ENCODE peak calls at places on chromosome 10, in five cellular contexts. Z is pancreas, P is PC-3, B is ovary, T is heart right ventricle. X is an unnamed sample.

GRCh38 chr10:101453791-101454718 is 100.1 kb downstream of the BTRC start:
- DNase-seq in Z (no peak), P (peak), B (no peak), T (no peak), X (no peak)

GRCh38 chr10:93352638-93353383 is 129.3 kb downstream of the MYOF start:
- DNase-seq in Z (no peak), P (peak), B (no peak), T (no peak), X (no peak)

GRCh38 chr10:82813856-82814255 is 938.9 kb downstream of the NRG3 start:
- DNase-seq in Z (peak), P (no peak), B (no peak), T (no peak), X (no peak)

GRCh38 chr10:71766717-71767419 is 6.5 kb downstream of the VSIR start:
- DNase-seq in Z (peak), P (peak), B (peak), T (peak), X (peak)

GRCh38 chr10:104614245-104614831 is 26.8 kb upstream of the SORCS3 start:
- DNase-seq in Z (no peak), P (peak), B (no peak), T (no peak), X (no peak)

GRCh38 chr10:99396471-99396870 is 34.0 kb downstream of the GOT1 start:
- DNase-seq in Z (no peak), P (peak), B (no peak), T (no peak), X (no peak)

GRCh38 chr10:34403512-34403911 is 411.6 kb downstream of the PARD3 start:
- DNase-seq in Z (no peak), P (no peak), B (no peak), T (no peak), X (no peak)

GRCh38 chr10:84493951-84494848 is 165.8 kb downstream of the CCSER2 start:
- DNase-seq in Z (no peak), P (peak), B (no peak), T (no peak), X (no peak)

GRCh38 chr10:4474829-4475228 is 351.2 kb upstream of the AKR1E2 start:
- DNase-seq in Z (no peak), P (peak), B (no peak), T (no peak), X (no peak)

GRCh38 chr10:14162626-14163344 is 167.9 kb downstream of the FRMD4A start:
- DNase-seq in Z (no peak), P (no peak), B (no peak), T (no peak), X (no peak)

GRCh38 chr10:127798116-127798515 is 61.1 kb downstream of the FOXI2 start:
- DNase-seq in Z (no peak), P (no peak), B (peak), T (no peak), X (no peak)

GRCh38 chr10:117464176-117464575 is 78.4 kb upstream of the EMX2 start:
- DNase-seq in Z (no peak), P (no peak), B (no peak), T (no peak), X (no peak)

GRCh38 chr10:77036993-77037734 is 600.4 kb downstream of the KCNMA1 start:
- DNase-seq in Z (no peak), P (peak), B (no peak), T (no peak), X (no peak)

GRCh38 chr10:124093076-124093773 is at the start of gene CHST15:
- DNase-seq in Z (peak), P (peak), B (peak), T (peak), X (no peak)

GRCh38 chr10:50367732-50368131 is 116.4 kb upstream of the ASAH2 start:
- DNase-seq in Z (no peak), P (peak), B (no peak), T (no peak), X (no peak)

GRCh38 chr10:77604941-77605351 is 32.7 kb downstream of the KCNMA1 start:
- DNase-seq in Z (no peak), P (peak), B (no peak), T (no peak), X (no peak)

GRCh38 chr10:15879058-15879457 is 18.8 kb upstream of the MINDY3 start:
- DNase-seq in Z (no peak), P (peak), B (no peak), T (no peak), X (no peak)

GRCh38 chr10:11525503-11525902 is 85.9 kb downstream of the USP6NL start:
- DNase-seq in Z (no peak), P (no peak), B (peak), T (peak), X (peak)

GRCh38 chr10:124701038-124701365 is 43.2 kb downstream of the FAM53B start:
- DNase-seq in Z (no peak), P (no peak), B (peak), T (no peak), X (no peak)

GRCh38 chr10:43233601-43234430 is 33.0 kb downstream of the RASGEF1A start:
- DNase-seq in Z (peak), P (no peak), B (peak), T (no peak), X (peak)

GRCh38 chr10:107686095-107686494 is 521.6 kb upstream of the SORCS1 start:
- DNase-seq in Z (no peak), P (no peak), B (no peak), T (no peak), X (no peak)

GRCh38 chr10:78002541-78003284 is 26.6 kb downstream of the POLR3A start:
- DNase-seq in Z (no peak), P (no peak), B (no peak), T (no peak), X (no peak)

GRCh38 chr10:74502963-74503608 is 323.3 kb upstream of the KAT6B start:
- DNase-seq in Z (no peak), P (peak), B (no peak), T (no peak), X (no peak)

GRCh38 chr10:125057158-125058001 is 103.0 kb downstream of the CTBP2 start:
- DNase-seq in Z (no peak), P (no peak), B (peak), T (peak), X (peak)

GRCh38 chr10:24172909-24173308 is 36.0 kb upstream of the KIAA1217 start:
- DNase-seq in Z (no peak), P (no peak), B (no peak), T (no peak), X (no peak)

GRCh38 chr10:25068152-25069058 is 52.0 kb downstream of the THNSL1 start:
- DNase-seq in Z (no peak), P (peak), B (no peak), T (no peak), X (no peak)

GRCh38 chr10:96578022-96578421 is 8.8 kb downstream of the TM9SF3 start:
- DNase-seq in Z (no peak), P (no peak), B (no peak), T (no peak), X (no peak)

GRCh38 chr10:3729397-3729796 is 55.6 kb downstream of the KLF6 start:
- DNase-seq in Z (no peak), P (peak), B (no peak), T (no peak), X (no peak)

GRCh38 chr10:19498348-19499290 is 317.6 kb upstream of the PLXDC2 start:
- DNase-seq in Z (no peak), P (peak), B (no peak), T (no peak), X (peak)

GRCh38 chr10:79221110-79222051 is 125.9 kb upstream of the PPIF start:
- DNase-seq in Z (peak), P (no peak), B (peak), T (peak), X (peak)

GRCh38 chr10:10869592-10869991 is 148.1 kb upstream of the CELF2 start:
- DNase-seq in Z (no peak), P (no peak), B (no peak), T (no peak), X (no peak)

GRCh38 chr10:124830445-124830844 is 28.8 kb downstream of the ABRAXAS2 start:
- DNase-seq in Z (no peak), P (no peak), B (no peak), T (no peak), X (no peak)

GRCh38 chr10:6211341-6212265 is 8.9 kb downstream of the PFKFB3 start:
- DNase-seq in Z (peak), P (no peak), B (peak), T (peak), X (peak)

GRCh38 chr10:99236627-99237309 is 1.1 kb upstream of the HPSE2 start:
- DNase-seq in Z (peak), P (no peak), B (no peak), T (no peak), X (no peak)

GRCh38 chr10:77787440-77787839 is 139.1 kb downstream of the DLG5 start:
- DNase-seq in Z (no peak), P (no peak), B (no peak), T (no peak), X (no peak)

DNA sequence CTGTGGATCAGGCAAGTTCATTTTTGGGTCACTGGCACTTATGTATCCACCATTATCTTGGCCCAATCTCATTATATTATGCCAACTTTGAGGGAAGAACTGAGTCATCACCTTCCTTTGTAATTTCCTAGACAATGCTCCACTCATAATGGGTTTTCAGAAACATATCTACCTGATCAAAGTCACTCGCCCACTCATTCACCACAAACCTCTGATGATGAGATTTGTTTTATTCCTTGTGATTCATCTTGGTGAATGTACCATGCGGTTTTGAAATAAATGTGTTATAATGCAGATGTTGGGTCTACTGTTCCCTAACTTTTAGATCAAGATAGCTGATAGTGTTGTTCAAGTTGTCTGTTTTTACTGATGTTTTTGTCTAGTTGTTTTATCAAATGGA is 525.9 kb downstream of the KIF20B start:
- DNase-seq in Z (no peak), P (peak), B (no peak), T (no peak), X (no peak)
- H3K4me3 ChIP-seq in Z (no peak), P (no peak), B (no peak), T (no peak), X (no peak)

GRCh38 chr10:68897336-68897741 is 3.8 kb upstream of the DDX50 start:
- DNase-seq in Z (no peak), P (peak), B (no peak), T (no peak), X (no peak)

GRCh38 chr10:68901106-68901927 is at the start of gene DDX50:
- DNase-seq in Z (peak), P (peak), B (peak), T (peak), X (peak)

GRCh38 chr10:68900427-68901105 is 549 bp upstream of the DDX50 start:
- DNase-seq in Z (peak), P (no peak), B (peak), T (peak), X (no peak)

GRCh38 chr10:68899186-68899745 is 1.8 kb upstream of the DDX50 start:
- DNase-seq in Z (no peak), P (no peak), B (no peak), T (no peak), X (no peak)

DNA sequence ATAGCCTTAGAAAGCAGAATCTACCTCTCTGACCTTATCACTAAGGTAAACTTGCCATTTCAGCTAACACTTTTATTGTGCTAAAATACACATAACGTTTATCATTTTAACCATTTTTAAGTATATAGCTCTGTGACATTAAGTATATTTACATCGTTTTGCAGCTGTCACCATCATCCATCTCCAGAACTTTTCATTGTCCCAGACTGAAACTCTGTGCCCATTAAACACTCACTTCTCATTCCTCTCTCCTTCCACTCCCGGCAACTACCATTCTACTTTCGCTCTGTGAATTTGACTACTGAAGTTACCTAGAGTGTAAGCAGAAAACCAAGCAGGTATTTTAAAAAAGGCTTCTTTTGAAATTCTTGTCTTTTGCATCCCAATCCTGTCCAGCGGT is 1.3 kb downstream of the DDX50 start:
- DNase-seq in Z (no peak), P (no peak), B (no peak), T (no peak), X (no peak)
- H3K4me3 ChIP-seq in Z (no peak), P (peak), B (peak), T (no peak), X (no peak)

GRCh38 chr10:132551808-132552130 is 14.2 kb downstream of the INPP5A start:
- DNase-seq in Z (no peak), P (no peak), B (no peak), T (no peak), X (no peak)

GRCh38 chr10:132549416-132549815 is 11.8 kb downstream of the INPP5A start:
- DNase-seq in Z (no peak), P (no peak), B (no peak), T (no peak), X (peak)

GRCh38 chr10:132550366-132551092 is 12.9 kb downstream of the INPP5A start:
- DNase-seq in Z (no peak), P (no peak), B (no peak), T (no peak), X (peak)

GRCh38 chr10:132548869-132549268 is 11.3 kb downstream of the INPP5A start:
- DNase-seq in Z (no peak), P (no peak), B (no peak), T (no peak), X (no peak)

GRCh38 chr10:132551093-132551807 is 13.7 kb downstream of the INPP5A start:
- DNase-seq in Z (no peak), P (no peak), B (no peak), T (no peak), X (peak)
- H3K4me3 ChIP-seq in Z (no peak), P (no peak), B (no peak), T (no peak), X (no peak)

DNA sequence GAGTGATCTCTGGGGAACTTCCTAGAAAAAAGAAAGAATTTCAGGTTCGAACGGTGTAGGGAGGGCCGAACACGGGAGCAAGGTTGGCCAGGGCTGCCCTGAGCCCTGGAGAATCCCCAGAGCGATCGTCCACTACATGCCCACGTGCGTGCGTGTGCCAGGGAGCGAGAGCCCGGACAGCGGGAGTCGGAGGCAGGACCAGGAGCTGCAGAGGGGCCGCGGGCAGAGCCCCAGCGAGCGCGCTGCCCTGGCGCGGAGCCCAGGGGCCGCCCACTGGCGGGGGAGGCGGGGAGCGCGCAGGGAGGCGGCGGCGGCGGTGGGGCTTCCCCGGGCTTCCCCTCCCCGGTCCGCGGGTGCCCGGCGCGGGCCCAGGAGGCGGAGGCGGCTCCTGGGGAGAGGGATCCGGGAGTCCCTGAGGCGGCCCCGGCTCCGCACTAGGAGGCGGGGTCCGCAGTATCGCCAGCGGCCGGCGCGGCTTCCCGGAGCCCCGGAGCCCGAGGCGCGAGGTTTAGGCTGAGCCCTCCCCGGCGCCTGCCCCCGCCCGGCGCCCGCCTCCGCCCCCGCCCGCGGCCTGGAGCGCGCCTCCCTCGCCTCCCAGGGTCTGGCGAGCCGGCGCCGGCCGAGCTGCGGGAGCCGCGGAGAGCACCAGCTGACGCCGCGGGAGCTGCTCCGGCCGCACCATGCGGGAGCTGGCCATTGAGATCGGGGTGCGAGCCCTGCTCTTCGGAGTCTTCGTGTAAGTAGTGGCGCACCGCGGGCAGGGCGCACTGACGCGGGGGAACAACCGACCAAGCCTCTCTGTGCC is at the start of gene PLPP4:
- DNase-seq in Z (peak), P (peak), B (peak), T (peak), X (peak)
- H3K4me3 ChIP-seq in Z (peak), P (peak), B (peak), T (no peak), X (peak)

GRCh38 chr10:69407621-69408301 is 9.0 kb downstream of the TACR2 start:
- DNase-seq in Z (no peak), P (peak), B (peak), T (no peak), X (no peak)
- H3K4me3 ChIP-seq in Z (no peak), P (no peak), B (no peak), T (no peak), X (no peak)

GRCh38 chr10:29140151-29140550 is 148.7 kb upstream of the LYZL1 start:
- DNase-seq in Z (no peak), P (no peak), B (no peak), T (no peak), X (no peak)
- H3K4me3 ChIP-seq in Z (no peak), P (no peak), B (no peak), T (no peak), X (no peak)

GRCh38 chr10:106267591-106267990 is 896.9 kb downstream of the SORCS1 start:
- DNase-seq in Z (peak), P (no peak), B (no peak), T (no peak), X (no peak)
- H3K4me3 ChIP-seq in Z (no peak), P (no peak), B (no peak), T (no peak), X (no peak)

GRCh38 chr10:102461187-102462054 is 10.1 kb upstream of the C10orf95 start:
- DNase-seq in Z (peak), P (peak), B (peak), T (peak), X (peak)
- H3K4me3 ChIP-seq in Z (peak), P (peak), B (peak), T (peak), X (peak)

X was measured in uterus.